ENCODE peak calls at places on chromosomes 4 and X, in six cellular contexts. A is HCT116, B is thyroid gland, O is RWPE2, W is right atrium auricular region, R is mammary epithelial cell. Q is an unnamed sample.

GRCh38 chr4:188986271-188986689 is 847.0 kb downstream of the TRIML1 start:
- DNase-seq in O (no peak), A (no peak), W (no peak), R (peak; percentile 89), B (no peak), Q (no peak)

GRCh38 chr4:125355791-125356190 is 41.0 kb downstream of the FAT4 start:
- DNase-seq in B (no peak), W (no peak), R (no peak), O (no peak), A (no peak), Q (no peak)

GRCh38 chrX:74458738-74459137 is 37.4 kb downstream of the SLC16A2 start:
- DNase-seq in O (no peak), B (no peak), A (no peak), W (no peak), R (peak; percentile 67), Q (no peak)

GRCh38 chrX:46407753-46408130 is 137.5 kb downstream of the ZNF674 start:
- DNase-seq in B (no peak), W (no peak), R (no peak), O (no peak), A (no peak), Q (peak; percentile 18)

GRCh38 chr4:165873298-165874071 is 448 bp downstream of the TLL1 start:
- DNase-seq in O (no peak), R (peak; percentile 56), W (no peak), A (no peak), B (peak; percentile 31), Q (peak; percentile 47)

GRCh38 chrX:120468071-120468470 is 1.0 kb downstream of the LAMP2 start:
- DNase-seq in O (no peak), B (no peak), A (no peak), W (no peak), R (peak; percentile 19), Q (no peak)

GRCh38 chr4:163609046-163609445 is 114.6 kb downstream of the TMA16 start:
- DNase-seq in W (no peak), O (no peak), R (no peak), B (no peak), A (no peak), Q (no peak)

GRCh38 chr4:153222790-153223417 is 18.7 kb downstream of the TRIM2 start:
- DNase-seq in R (peak; percentile 41), O (no peak), B (peak; percentile 72), A (no peak), W (no peak), Q (peak; percentile 70)

GRCh38 chrX:94600077-94600476 is 926.1 kb downstream of the FAM133A start:
- DNase-seq in A (no peak), B (no peak), W (no peak), R (no peak), O (no peak), Q (no peak)

GRCh38 chr4:79298027-79298426 is 27.8 kb downstream of the NAA11 start:
- DNase-seq in R (no peak), A (no peak), B (no peak), O (no peak), W (no peak), Q (no peak)

GRCh38 chrX:68429216-68429615 is 4.1 kb downstream of the OPHN1 start:
- DNase-seq in B (no peak), R (no peak), O (no peak), A (no peak), W (no peak), Q (no peak)

GRCh38 chr4:34258176-34258575 is 1986.1 kb downstream of the ARAP2 start:
- DNase-seq in R (no peak), O (no peak), B (no peak), W (no peak), A (no peak), Q (no peak)

GRCh38 chr4:8289956-8290700 is 20.6 kb downstream of the HTRA3 start:
- DNase-seq in R (no peak), W (no peak), A (no peak), O (peak; percentile 33), B (no peak), Q (no peak)

GRCh38 chrX:154358011-154358410 is 16.4 kb downstream of the FLNA start:
- DNase-seq in R (no peak), W (no peak), O (no peak), A (no peak), B (no peak), Q (no peak)

GRCh38 chrX:154358829-154359228 is 15.6 kb downstream of the FLNA start:
- DNase-seq in A (no peak), W (no peak), O (no peak), R (no peak), B (no peak), Q (no peak)

GRCh38 chrX:154355776-154356140 is 18.7 kb downstream of the FLNA start:
- DNase-seq in B (no peak), W (no peak), A (no peak), O (no peak), R (no peak), Q (no peak)

GRCh38 chrX:154356596-154356995 is 17.8 kb downstream of the FLNA start:
- DNase-seq in W (no peak), B (no peak), A (no peak), O (no peak), R (no peak), Q (no peak)

GRCh38 chrX:154357205-154357604 is 17.2 kb downstream of the FLNA start:
- DNase-seq in R (no peak), O (no peak), W (no peak), A (no peak), B (no peak), Q (no peak)
- H3K4me1 ChIP-seq in R (peaks cover 3% of the 10 kb centered on the region), O (no peaks in the 10 kb centered on the region), W (peaks cover 18% of the 10 kb centered on the region), A (no peaks in the 10 kb centered on the region), B (no peaks in the 10 kb centered on the region), Q (no peaks in the 10 kb centered on the region)

DNA sequence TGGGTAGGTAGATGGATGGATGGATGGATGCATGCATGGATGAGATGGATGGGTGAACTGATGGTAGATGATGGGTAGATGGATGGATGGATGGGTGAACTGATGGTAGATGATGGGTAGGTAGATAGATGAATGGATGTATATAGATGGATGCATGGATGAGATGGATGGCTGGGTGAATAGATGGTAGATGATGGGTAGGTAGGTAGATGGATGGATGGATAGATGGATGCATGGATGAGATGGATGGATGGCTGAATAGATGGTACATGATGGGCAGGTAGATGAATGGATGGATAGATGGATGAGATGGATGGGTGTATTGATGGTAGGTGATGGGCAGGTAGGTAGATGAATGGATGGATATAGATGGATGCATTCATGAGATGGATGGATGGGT is 15.1 kb upstream of the SLC25A6 start:
- DNase-seq in O (no peak), R (no peak), B (no peak), W (no peak), A (no peak), Q (no peak)
- H3K36me3 ChIP-seq in O (peaks cover 49% of the 10 kb centered on the region), R (peaks cover 12% of the 10 kb centered on the region), B (peaks cover 36% of the 10 kb centered on the region), W (peaks cover 55% of the 10 kb centered on the region), A (peaks cover 6% of the 10 kb centered on the region), Q (no peaks in the 10 kb centered on the region)

DNA sequence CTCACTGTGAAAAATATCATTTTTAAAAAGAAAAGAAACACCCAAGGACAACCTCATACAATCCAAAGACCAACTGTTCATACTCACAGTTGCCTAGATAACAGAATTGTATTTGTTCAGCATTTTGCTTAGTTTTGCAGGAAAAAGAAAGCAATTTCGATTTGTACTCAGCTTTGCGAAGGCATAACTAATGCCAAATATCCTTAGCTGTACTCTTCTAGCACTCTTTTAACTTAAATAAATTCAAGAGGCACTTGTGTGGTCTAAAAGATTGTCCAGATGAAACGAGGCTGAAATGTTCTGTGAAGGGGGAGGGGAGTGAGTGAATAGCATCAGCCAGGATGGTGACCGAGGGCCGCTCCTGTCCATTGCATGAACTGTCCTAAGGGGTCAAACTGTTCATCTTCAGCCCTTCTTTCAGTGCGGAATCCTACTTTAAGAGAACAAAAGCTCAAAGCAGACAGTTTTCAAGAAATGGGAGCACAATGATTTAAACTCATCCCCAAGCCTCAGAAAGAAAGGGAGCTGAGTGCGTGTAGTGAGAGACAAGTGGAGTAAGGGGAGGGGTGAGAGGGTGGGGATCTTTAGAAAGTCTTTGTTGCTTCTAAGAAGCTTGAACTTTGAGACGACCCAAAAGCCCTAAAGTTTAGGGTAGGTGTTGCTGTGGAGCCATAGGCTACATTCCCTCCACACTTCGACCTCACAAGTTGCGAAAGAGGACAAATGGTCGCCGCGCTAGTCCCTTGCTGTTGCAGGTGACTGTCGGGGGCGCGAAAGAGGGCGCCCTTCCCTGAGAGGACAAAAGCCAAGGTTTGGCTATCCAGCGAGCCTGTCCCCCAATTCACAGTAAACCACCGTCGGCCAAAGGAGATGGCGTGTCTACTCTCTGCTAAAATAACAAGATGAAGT is 4.0 kb upstream of the NEUROG2 start:
- DNase-seq in B (no peak), A (no peak), O (no peak), R (no peak), W (no peak), Q (no peak)
- TF ChIP-seq CTCF in B (no peak), A (no peak), O (no peak), R (no peak), W (no peak), Q (no peak)

GRCh38 chr4:73211968-73212367 is 46.6 kb downstream of the ANKRD17 start:
- DNase-seq in B (no peak), R (no peak), W (no peak), O (no peak), A (no peak), Q (no peak)

GRCh38 chr4:73205482-73205881 is 53.1 kb downstream of the ANKRD17 start:
- DNase-seq in A (no peak), R (no peak), W (no peak), O (no peak), B (no peak), Q (no peak)

GRCh38 chr4:73208376-73208775 is 50.2 kb downstream of the ANKRD17 start:
- DNase-seq in B (no peak), W (no peak), A (no peak), R (peak; percentile 54), O (no peak), Q (no peak)

GRCh38 chr4:73206236-73206635 is 52.4 kb downstream of the ANKRD17 start:
- DNase-seq in A (no peak), R (no peak), O (no peak), B (no peak), W (no peak), Q (no peak)
- H3K4me1 ChIP-seq in A (no peaks in the 10 kb centered on the region), R (peaks cover 8% of the 10 kb centered on the region), O (peaks cover 11% of the 10 kb centered on the region), B (no peaks in the 10 kb centered on the region), W (no peaks in the 10 kb centered on the region), Q (no peaks in the 10 kb centered on the region)

DNA sequence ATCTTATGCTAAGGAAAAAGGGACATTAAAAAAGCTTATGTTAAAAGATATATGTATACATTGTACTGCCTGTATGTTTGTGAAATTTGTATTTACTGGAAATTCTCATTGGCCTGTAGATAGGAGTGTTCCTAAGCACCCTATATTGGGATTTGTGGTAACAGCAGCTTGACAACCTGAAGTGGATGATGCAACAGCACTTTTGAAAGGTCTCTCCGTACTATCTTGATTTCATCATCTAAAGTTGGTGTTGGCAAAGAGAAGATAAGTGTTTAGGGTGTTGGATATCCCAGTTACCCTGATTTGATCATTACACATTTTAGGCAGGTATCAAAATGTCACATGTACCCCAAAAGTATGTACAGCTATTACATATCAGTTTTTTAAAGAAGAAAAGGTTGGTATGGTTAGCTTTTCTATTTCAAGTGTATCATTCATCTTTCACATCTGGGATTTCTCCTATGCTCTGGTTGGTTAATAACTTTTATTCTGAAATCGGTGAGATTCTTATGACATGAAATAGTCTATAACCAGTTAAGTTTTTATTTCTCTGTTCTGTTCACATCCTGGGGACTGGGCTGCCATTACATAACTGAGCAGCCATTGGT is 10.3 kb downstream of the HADH start:
- DNase-seq in A (no peak), R (no peak), O (no peak), W (no peak), B (no peak), Q (no peak)
- H3K36me3 ChIP-seq in A (no peaks in the 10 kb centered on the region), R (peaks cover 3% of the 10 kb centered on the region), O (peaks cover 12% of the 10 kb centered on the region), W (no peaks in the 10 kb centered on the region), B (no peaks in the 10 kb centered on the region), Q (no peaks in the 10 kb centered on the region)

GRCh38 chr4:82721819-82722423 is 76.7 kb downstream of the SCD5 start:
- DNase-seq in O (no peak), B (peak; percentile 59), R (no peak), W (no peak), A (peak; percentile 10), Q (peak; percentile 36)
- TF ChIP-seq CTCF in O (peak; percentile 71), B (peak; percentile 47), R (peak; percentile 73), W (peak; percentile 58), A (peak; percentile 37), Q (peak; percentile 16)